ENCODE peak calls at places on chromosomes 11 and 22, in four cellular contexts. A is endothelial cell of umbilical vein, V is A549, F is GM12878. M is an unnamed sample.

GRCh38 chr11:120660024-120660565 is 148.5 kb downstream of the GRIK4 start:
- DNase-seq in A (peak), V (peak), F (no peak), M (peak)

GRCh38 chr11:35223429-35223828 is 84.5 kb downstream of the CD44 start:
- DNase-seq in A (no peak), V (no peak), F (no peak), M (no peak)

GRCh38 chr11:62727833-62728721 is at the start of gene TTC9C:
- DNase-seq in A (peak), V (peak), F (peak), M (peak)

GRCh38 chr11:83709434-83709833 is 423.3 kb upstream of the CCDC90B start:
- DNase-seq in A (no peak), V (no peak), F (no peak), M (no peak)

GRCh38 chr11:11374358-11375148 is 21.5 kb upstream of the CSNK2A3 start:
- DNase-seq in A (no peak), V (no peak), F (peak), M (no peak)

GRCh38 chr11:70763606-70764005 is 365.3 kb downstream of the CTTN start:
- DNase-seq in A (no peak), V (no peak), F (no peak), M (no peak)

GRCh38 chr11:118223576-118223975 is 1.2 kb downstream of the JAML start:
- DNase-seq in A (no peak), V (no peak), F (no peak), M (no peak)

GRCh38 chr11:128484172-128484571 is 103.2 kb downstream of the ETS1 start:
- DNase-seq in A (no peak), V (peak), F (no peak), M (no peak)

GRCh38 chr22:28884754-28885375 is 1.5 kb downstream of the ZNRF3 start:
- DNase-seq in A (no peak), V (no peak), F (no peak), M (no peak)

GRCh38 chr22:46694423-46695170 is 43.5 kb downstream of the CERK start:
- DNase-seq in A (no peak), V (no peak), F (no peak), M (no peak)

GRCh38 chr11:61361237-61361636 is 445 bp downstream of the CYB561A3 start:
- DNase-seq in A (no peak), V (no peak), F (no peak), M (peak)

GRCh38 chr11:60762851-60763691 is 6.4 kb downstream of the MS4A15 start:
- DNase-seq in A (no peak), V (peak), F (peak), M (no peak)

GRCh38 chr11:40405614-40406013 is 1053.8 kb downstream of the LRRC4C start:
- DNase-seq in A (no peak), V (no peak), F (no peak), M (no peak)

GRCh38 chr11:8604078-8604723 is 10.2 kb upstream of the STK33 start:
- DNase-seq in A (peak), V (peak), F (no peak), M (peak)

GRCh38 chr22:40107244-40107643 is 70.5 kb upstream of the TNRC6B start:
- DNase-seq in A (no peak), V (no peak), F (no peak), M (no peak)

GRCh38 chr11:18986744-18987143 is 47.5 kb upstream of the MRGPRX1 start:
- DNase-seq in A (no peak), V (no peak), F (no peak), M (no peak)

GRCh38 chr22:24796860-24797259 is 9.2 kb upstream of the SGSM1 start:
- DNase-seq in A (no peak), V (no peak), F (no peak), M (no peak)

GRCh38 chr11:86246293-86246675 is 1.7 kb downstream of the EED start:
- DNase-seq in A (no peak), V (no peak), F (no peak), M (no peak)

GRCh38 chr11:118744001-118744400 is 47.0 kb downstream of the DDX6 start:
- DNase-seq in A (no peak), V (no peak), F (no peak), M (no peak)

GRCh38 chr11:17810041-17810440 is 75.5 kb downstream of the KCNC1 start:
- DNase-seq in A (no peak), V (no peak), F (no peak), M (no peak)

GRCh38 chr11:17811416-17811815 is 76.8 kb downstream of the KCNC1 start:
- DNase-seq in A (no peak), V (no peak), F (no peak), M (no peak)

GRCh38 chr11:17813391-17814059 is 78.9 kb downstream of the KCNC1 start:
- DNase-seq in A (peak), V (no peak), F (no peak), M (no peak)

GRCh38 chr11:17812286-17813187 is 78.0 kb downstream of the KCNC1 start:
- DNase-seq in A (no peak), V (no peak), F (no peak), M (no peak)

DNA sequence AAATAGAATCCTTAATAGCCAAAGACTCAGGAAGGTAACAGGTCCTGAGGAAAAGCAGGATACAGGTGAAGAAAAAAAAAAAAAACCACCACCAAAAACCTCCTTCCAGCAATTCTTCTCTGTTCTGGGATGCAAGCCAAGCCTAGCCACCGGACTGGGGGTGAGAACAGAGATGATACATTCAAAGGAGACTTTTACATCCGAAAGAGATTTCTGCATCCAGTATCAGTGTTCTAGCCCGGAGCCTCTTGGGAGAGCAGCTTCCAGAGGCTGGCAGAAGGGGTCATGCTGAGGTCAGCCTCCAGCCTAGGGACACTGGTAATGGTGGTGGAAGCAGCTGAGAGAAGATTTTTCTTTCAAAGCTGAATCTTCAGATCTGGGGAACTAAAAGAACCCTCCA is 76.2 kb downstream of the KCNC1 start:
- DNase-seq in A (peak), V (no peak), F (no peak), M (no peak)
- TF ChIP-seq MAX in A (no peak), V (no peak), F (no peak), M (no peak)

DNA sequence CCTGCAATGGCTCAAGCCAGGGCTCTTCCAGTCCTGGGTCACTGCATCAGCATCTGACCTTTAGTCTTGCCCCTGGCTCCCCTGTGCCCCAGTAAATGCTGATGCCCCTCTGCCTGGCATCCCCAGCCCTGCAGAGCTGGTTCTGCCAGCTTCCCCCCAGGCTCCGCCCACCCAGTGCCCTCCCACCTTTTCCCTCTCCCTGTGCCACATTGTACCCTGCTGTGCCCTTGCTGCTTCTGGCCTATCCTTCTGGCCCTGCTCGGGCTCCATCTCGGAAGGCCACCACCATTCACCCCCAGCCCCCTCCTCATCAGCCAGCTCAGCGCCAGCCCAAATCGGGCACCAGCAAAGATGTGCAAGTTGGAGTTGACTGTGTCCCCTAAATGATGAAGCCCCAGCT is 7.4 kb downstream of the CAPN5 start:
- DNase-seq in A (no peak), V (no peak), F (no peak), M (no peak)
- TF ChIP-seq MAX in A (no peak), V (no peak), F (no peak), M (no peak)

GRCh38 chr22:47837703-47838102 is 1075.3 kb downstream of the TBC1D22A start:
- DNase-seq in A (no peak), V (peak), F (no peak), M (peak)
- TF ChIP-seq MAX in A (no peak), V (no peak), F (no peak), M (no peak)

GRCh38 chr11:105589346-105589745 is 20.5 kb upstream of the GRIA4 start:
- DNase-seq in A (no peak), V (no peak), F (no peak), M (no peak)
- TF ChIP-seq MAX in A (no peak), V (no peak), F (no peak), M (no peak)

DNA sequence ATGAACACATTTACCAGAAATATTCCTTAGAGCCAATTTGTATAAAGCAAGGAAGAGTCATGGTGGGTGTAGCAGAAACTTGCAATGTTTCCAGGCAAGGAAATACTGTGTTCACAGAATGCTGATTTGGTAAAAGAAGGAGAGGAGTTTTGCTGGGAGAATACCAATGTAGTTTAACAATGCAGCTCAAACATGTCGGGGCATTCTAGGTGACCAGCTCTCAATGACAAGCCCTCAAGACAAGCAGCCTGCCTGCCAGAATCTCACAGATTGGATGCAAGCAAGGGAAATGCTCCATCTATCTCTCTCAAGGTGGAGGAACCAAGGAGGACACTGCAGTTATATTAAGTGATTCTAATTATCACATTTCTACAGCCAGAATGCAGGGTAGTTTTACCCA is 190.4 kb downstream of the MAML2 start:
- DNase-seq in A (no peak), V (no peak), F (no peak), M (no peak)
- TF ChIP-seq MAX in A (no peak), V (no peak), F (no peak), M (no peak)